ENCODE peak calls at places on chromosomes 16 and 17, in four cellular contexts. G, N, P and Z are unnamed samples. For H3K4me1, the result is how much of the 10 kb centered on the place peaks cover.

GRCh38 chr17:48012151-48012520 is 25.5 kb downstream of the COPZ2 start:
- DNase-seq in G (no peak), N (no peak), P (peak), Z (no peak)

GRCh38 chr16:25198021-25198420 is 18.7 kb upstream of the AQP8 start:
- DNase-seq in G (peak), N (no peak), P (no peak), Z (no peak)

GRCh38 chr17:3795758-3796102 is 5.3 kb downstream of the ITGAE start:
- DNase-seq in G (no peak), N (no peak), P (no peak), Z (no peak)

GRCh38 chr17:63751806-63752205 is 10.2 kb upstream of the STRADA start:
- DNase-seq in G (no peak), N (no peak), P (no peak), Z (no peak)

GRCh38 chr16:82728901-82729300 is 102.1 kb downstream of the CDH13 start:
- DNase-seq in G (no peak), N (no peak), P (no peak), Z (no peak)

GRCh38 chr16:81624718-81625543 is 154.2 kb upstream of the PLCG2 start:
- DNase-seq in G (no peak), N (no peak), P (no peak), Z (no peak)

GRCh38 chr17:28849281-28849680 is 5.5 kb upstream of the ERAL1 start:
- DNase-seq in G (no peak), N (no peak), P (no peak), Z (no peak)

GRCh38 chr17:45411348-45412105 is 21.1 kb downstream of the ARHGAP27 start:
- DNase-seq in G (no peak), N (no peak), P (no peak), Z (no peak)

GRCh38 chr16:85821441-85821901 is 22.0 kb downstream of the COX4I1 start:
- DNase-seq in G (peak), N (peak), P (peak), Z (no peak)

GRCh38 chr17:70552230-70552981 is 383.1 kb downstream of the KCNJ2 start:
- DNase-seq in G (peak), N (no peak), P (no peak), Z (no peak)

GRCh38 chr16:73262931-73263330 is 215.0 kb upstream of the ZFHX3 start:
- DNase-seq in G (no peak), N (no peak), P (no peak), Z (no peak)

GRCh38 chr17:75553553-75554110 is 28.1 kb downstream of the LLGL2 start:
- DNase-seq in G (no peak), N (no peak), P (no peak), Z (no peak)

GRCh38 chr16:50744911-50745310 is 3.0 kb downstream of the CYLD start:
- DNase-seq in G (no peak), N (no peak), P (no peak), Z (no peak)

GRCh38 chr17:10777131-10777805 is 26.6 kb downstream of the TMEM238L start:
- DNase-seq in G (no peak), N (no peak), P (no peak), Z (no peak)

GRCh38 chr17:80063815-80064585 is 27.6 kb downstream of the CCDC40 start:
- DNase-seq in G (peak), N (peak), P (peak), Z (no peak)

GRCh38 chr17:30344283-30345088 is 10.6 kb upstream of the TMIGD1 start:
- DNase-seq in G (no peak), N (no peak), P (peak), Z (no peak)

GRCh38 chr16:17359778-17360177 is 111.0 kb downstream of the XYLT1 start:
- DNase-seq in G (no peak), N (no peak), P (no peak), Z (no peak)

GRCh38 chr17:38751144-38751802 is 1.3 kb upstream of the PSMB3 start:
- DNase-seq in G (no peak), N (no peak), P (no peak), Z (no peak)

GRCh38 chr17:49035470-49036269 is 38.5 kb downstream of the IGF2BP1 start:
- DNase-seq in G (peak), N (peak), P (peak), Z (no peak)

GRCh38 chr17:78769200-78769773 is 12.8 kb downstream of the CYTH1 start:
- DNase-seq in G (no peak), N (no peak), P (no peak), Z (no peak)

GRCh38 chr17:7289256-7290032 is 5.0 kb downstream of the YBX2 start:
- DNase-seq in G (no peak), N (no peak), P (no peak), Z (no peak)

GRCh38 chr16:77183137-77183536 is 7.9 kb upstream of the MON1B start:
- DNase-seq in G (no peak), N (no peak), P (no peak), Z (no peak)

GRCh38 chr16:68980695-68981315 is 124.6 kb upstream of the HAS3 start:
- DNase-seq in G (no peak), N (no peak), P (no peak), Z (no peak)

GRCh38 chr17:12022310-12022709 is 1.6 kb downstream of the MAP2K4 start:
- DNase-seq in G (no peak), N (no peak), P (no peak), Z (no peak)

GRCh38 chr16:29816694-29817441 is 916 bp downstream of the PAGR1 start:
- DNase-seq in G (no peak), N (no peak), P (peak), Z (no peak)

GRCh38 chr17:71959129-71959528 is 161.7 kb upstream of the SOX9 start:
- DNase-seq in G (peak), N (no peak), P (no peak), Z (no peak)

GRCh38 chr17:36934144-36934758 is 3.0 kb upstream of the LHX1 start:
- DNase-seq in G (no peak), N (no peak), P (no peak), Z (no peak)

GRCh38 chr17:40432864-40433528 is 10.3 kb upstream of the IGFBP4 start:
- DNase-seq in G (no peak), N (peak), P (peak), Z (no peak)

GRCh38 chr16:48212033-48212432 is 32.1 kb upstream of the LONP2 start:
- DNase-seq in G (no peak), N (no peak), P (no peak), Z (no peak)

GRCh38 chr16:21937387-21937829 is 15.8 kb upstream of the UQCRC2 start:
- DNase-seq in G (no peak), N (no peak), P (no peak), Z (no peak)

GRCh38 chr16:2015117-2015946 is 4.3 kb upstream of the NPW start:
- DNase-seq in G (peak), N (no peak), P (peak), Z (no peak)

GRCh38 chr17:63140255-63140654 is 174.2 kb downstream of the TANC2 start:
- DNase-seq in G (no peak), N (no peak), P (no peak), Z (no peak)

GRCh38 chr16:31475949-31476304 is 4.0 kb downstream of the TGFB1I1 start:
- DNase-seq in G (no peak), N (no peak), P (peak), Z (no peak)

GRCh38 chr17:81931557-81932332 is 4.2 kb upstream of the MAFG start:
- DNase-seq in G (no peak), N (no peak), P (no peak), Z (no peak)
- TF ChIP-seq POLR2A in G (peak), N (no peak), P (no peak), Z (no peak)

DNA sequence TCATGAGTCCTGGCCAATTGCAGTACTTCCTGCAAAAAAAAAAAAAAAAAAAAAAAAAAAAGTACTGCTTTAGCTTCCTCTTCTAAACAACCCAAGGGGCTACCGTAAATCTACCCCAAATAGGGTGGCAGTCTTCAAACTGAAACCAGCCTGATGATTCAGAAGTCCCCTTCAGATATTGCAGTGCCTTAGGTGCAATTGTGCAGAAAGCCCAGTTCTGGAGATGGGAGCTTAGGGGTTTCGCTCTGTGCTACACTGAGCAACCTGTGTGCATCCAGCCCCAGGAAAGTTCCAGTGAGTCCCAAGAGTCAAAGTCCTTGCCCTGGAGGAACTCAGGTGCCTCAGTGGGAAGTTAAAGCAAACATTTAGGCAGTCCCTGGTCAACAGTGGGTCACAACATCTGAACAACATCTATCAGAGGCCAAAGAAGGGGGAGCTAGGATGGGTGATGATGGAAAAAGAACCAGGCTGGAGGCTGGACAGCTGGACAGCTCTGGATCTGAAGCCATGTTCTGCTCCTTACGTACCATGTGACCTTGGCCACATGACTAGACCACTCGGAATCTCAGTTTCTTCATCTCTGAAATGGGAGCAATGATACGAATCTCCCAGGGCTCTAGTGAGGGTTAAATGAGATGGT is 6.7 kb upstream of the CIITA start:
- DNase-seq in G (no peak), N (no peak), P (no peak), Z (no peak)
- H3K4me1 ChIP-seq in G (under half), N (under half), P (half or more), Z (under half)

GRCh38 chr16:88561485-88562369 is 8.5 kb upstream of the ZC3H18 start:
- DNase-seq in G (peak), N (no peak), P (peak), Z (no peak)

GRCh38 chr16:88554711-88555264 is 15.4 kb upstream of the ZC3H18 start:
- DNase-seq in G (no peak), N (no peak), P (no peak), Z (no peak)

GRCh38 chr16:88560722-88561484 is 9.3 kb upstream of the ZC3H18 start:
- DNase-seq in G (no peak), N (no peak), P (no peak), Z (no peak)

GRCh38 chr16:88556294-88556988 is 13.8 kb upstream of the ZC3H18 start:
- DNase-seq in G (no peak), N (no peak), P (no peak), Z (no peak)

DNA sequence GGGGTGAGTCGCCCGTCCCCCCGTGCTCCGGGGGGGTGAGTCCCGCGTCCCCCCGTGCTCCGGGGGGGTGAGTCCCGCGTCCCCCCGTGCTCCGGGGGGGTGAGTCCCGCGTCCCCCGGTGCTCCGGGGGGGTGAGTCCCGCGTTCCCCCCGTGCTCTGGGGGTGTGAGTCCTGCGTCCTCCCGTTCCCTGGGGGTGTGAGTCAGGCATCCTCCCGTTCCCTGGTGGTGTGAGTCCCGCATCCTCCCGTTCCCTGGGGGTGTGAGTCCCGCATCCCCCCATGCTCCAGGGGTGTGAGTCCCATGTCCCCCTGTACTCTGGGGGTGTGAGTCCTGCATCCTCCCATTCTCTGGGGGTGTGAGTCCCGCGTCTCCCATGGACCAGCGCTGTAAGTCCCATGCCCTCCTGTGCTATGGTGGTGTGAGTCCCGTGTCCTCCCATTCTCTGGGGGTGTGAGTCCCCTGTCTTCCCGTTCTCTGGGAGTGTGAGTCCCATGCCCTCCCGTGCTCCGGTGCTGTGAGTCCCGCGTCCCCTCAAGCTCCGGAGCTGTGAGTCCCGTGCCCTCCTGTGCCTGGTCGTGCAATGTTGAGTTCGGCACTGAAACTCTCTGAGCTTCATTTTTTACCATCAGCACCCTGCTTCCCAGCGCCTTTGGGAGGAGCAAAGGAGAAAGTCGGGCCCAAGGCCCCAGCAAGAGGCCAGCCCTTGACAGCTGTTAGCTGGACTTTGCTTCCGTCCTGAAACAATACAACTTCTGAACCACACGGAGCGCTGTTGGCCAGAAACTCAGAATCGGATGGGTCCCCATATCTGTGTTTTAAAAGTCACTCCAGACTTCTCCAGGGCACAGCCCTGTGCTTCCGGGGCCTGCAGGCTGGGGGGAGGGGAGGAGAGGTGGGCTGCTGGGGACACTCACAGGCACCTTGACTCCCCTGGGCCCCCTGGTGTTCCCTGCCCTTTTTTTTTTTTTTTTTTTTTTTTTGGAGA is 11.5 kb upstream of the ZC3H18 start:
- DNase-seq in G (peak), N (peak), P (peak), Z (no peak)
- TF ChIP-seq POLR2AphosphoS5 in G (peak), N (no peak), P (no peak), Z (no peak)

GRCh38 chr16:74984670-74985411 is at the start of gene WDR59:
- DNase-seq in G (peak), N (peak), P (peak), Z (peak)
- TF ChIP-seq POLR2A in G (no peak), N (no peak), P (no peak), Z (peak)

GRCh38 chr16:565420-566330 is 1.1 kb upstream of the NHLRC4 start:
- DNase-seq in G (no peak), N (peak), P (no peak), Z (no peak)
- H3K4me1 ChIP-seq in G (under half), N (under half), P (half or more), Z (under half)

GRCh38 chr17:41527076-41528023 is 758 bp downstream of the KRT19 start:
- DNase-seq in G (no peak), N (no peak), P (peak), Z (no peak)
- TF ChIP-seq POLR2AphosphoS5 in G (peak), N (no peak), P (no peak), Z (no peak)

GRCh38 chr17:34840758-34841157 is 120.5 kb downstream of the CCT6B start:
- DNase-seq in G (no peak), N (no peak), P (no peak), Z (no peak)
- TF ChIP-seq POLR2A in G (no peak), N (no peak), P (no peak), Z (no peak)

GRCh38 chr16:57038151-57038550 is 48.8 kb downstream of the NLRC5 start:
- DNase-seq in G (no peak), N (no peak), P (no peak), Z (no peak)

GRCh38 chr16:57039148-57039812 is 49.9 kb downstream of the NLRC5 start:
- DNase-seq in G (no peak), N (no peak), P (no peak), Z (no peak)

GRCh38 chr16:57042157-57043111 is 49.9 kb upstream of the CPNE2 start:
- DNase-seq in G (no peak), N (no peak), P (no peak), Z (no peak)

GRCh38 chr16:57043248-57043647 is 49.1 kb upstream of the CPNE2 start:
- DNase-seq in G (no peak), N (no peak), P (no peak), Z (no peak)

GRCh38 chr16:57041182-57042156 is 50.9 kb upstream of the CPNE2 start:
- DNase-seq in G (no peak), N (no peak), P (peak), Z (no peak)
- H3K4me1 ChIP-seq in G (under half), N (under half), P (half or more), Z (under half)

GRCh38 chr17:50452627-50453300 is 15.9 kb downstream of the CHAD start:
- DNase-seq in G (no peak), N (no peak), P (no peak), Z (no peak)
- TF ChIP-seq POLR2AphosphoS5 in G (no peak), N (no peak), P (no peak), Z (no peak)